ENCODE peak calls at places on chromosomes 1 and 21, in six cellular contexts. S is NCI-H2081, U is GM12892, A is HFFc6, I is uterus, K is WERI-Rb-1. H is an unnamed sample.
A peak's percentile ranks its signal among the peaks of the same experiment; 100 is the strongest.

GRCh38 chr1:235060607-235061470 is 67.8 kb downstream of the TOMM20 start:
- DNase-seq in I (no peak), S (peak; percentile 33), A (no peak), U (no peak), K (no peak), H (no peak)

GRCh38 chr21:33380483-33380998 is 22.7 kb upstream of the IFNGR2 start:
- DNase-seq in S (no peak), K (no peak), A (peak; percentile 96), I (peak; percentile 84), U (peak; percentile 40), H (peak; percentile 97)

GRCh38 chr1:203207751-203208150 is 21.2 kb upstream of the CHI3L1 start:
- DNase-seq in I (no peak), S (no peak), A (no peak), U (no peak), K (peak; percentile 75), H (no peak)

GRCh38 chr1:77889240-77889637 is 815 bp downstream of the NEXN start:
- DNase-seq in S (no peak), K (no peak), U (no peak), I (no peak), A (peak; percentile 41), H (no peak)

GRCh38 chr1:85484264-85484663 is 19.3 kb upstream of the DDAH1 start:
- DNase-seq in A (no peak), S (no peak), U (no peak), I (no peak), K (no peak), H (no peak)

GRCh38 chr1:88683848-88684481 is at the start of gene PKN2:
- DNase-seq in U (peak; percentile 80), A (peak; percentile 98), I (peak; percentile 98), K (peak; percentile 98), S (peak; percentile 97), H (peak; percentile 100)

GRCh38 chr1:234823191-234824176 is 213.5 kb upstream of the IRF2BP2 start:
- DNase-seq in A (no peak), K (no peak), I (no peak), S (peak; percentile 73), U (no peak), H (no peak)

GRCh38 chr1:43992232-43992995 is 1.0 kb downstream of the CCDC24 start:
- DNase-seq in S (no peak), K (no peak), A (no peak), I (no peak), U (no peak), H (peak; percentile 75)

GRCh38 chr1:99122039-99122438 is 117.4 kb upstream of the PLPPR5 start:
- DNase-seq in A (no peak), K (no peak), I (no peak), U (no peak), S (no peak), H (no peak)

GRCh38 chr1:81032374-81032773 is 768.4 kb upstream of the ADGRL2 start:
- DNase-seq in U (no peak), A (no peak), K (no peak), I (no peak), S (no peak), H (no peak)

GRCh38 chr1:185786524-185786923 is 52.3 kb downstream of the HMCN1 start:
- DNase-seq in I (no peak), S (no peak), U (no peak), K (no peak), A (peak; percentile 63), H (no peak)

GRCh38 chr1:21619041-21619947 is 49.9 kb downstream of the RAP1GAP start:
- DNase-seq in K (no peak), I (no peak), U (no peak), S (peak; percentile 9), A (no peak), H (no peak)

GRCh38 chr1:156385534-156386031 is 16.6 kb downstream of the RHBG start:
- DNase-seq in I (peak; percentile 47), K (peak; percentile 82), S (peak; percentile 79), A (peak; percentile 45), U (peak; percentile 52), H (peak; percentile 84)

GRCh38 chr1:201678264-201679101 is 139.6 kb downstream of the NAV1 start:
- DNase-seq in K (peak; percentile 48), U (no peak), I (no peak), A (no peak), S (peak; percentile 16), H (no peak)

GRCh38 chr1:90834354-90835171 is 117.5 kb upstream of the BARHL2 start:
- DNase-seq in A (no peak), S (peak; percentile 86), I (no peak), K (no peak), U (no peak), H (no peak)

GRCh38 chr1:91650764-91651163 is 150.1 kb downstream of the CDC7 start:
- DNase-seq in U (no peak), K (no peak), A (peak; percentile 97), S (no peak), I (peak; percentile 81), H (no peak)

GRCh38 chr1:227032396-227032795 is 92.3 kb downstream of the COQ8A start:
- DNase-seq in A (no peak), U (no peak), I (no peak), K (no peak), S (no peak), H (no peak)

GRCh38 chr1:20496241-20496661 is 10.2 kb upstream of the CAMK2N1 start:
- DNase-seq in U (no peak), A (peak; percentile 66), S (no peak), I (no peak), K (no peak), H (no peak)

GRCh38 chr1:192809286-192810252 is 730 bp downstream of the RGS2 start:
- DNase-seq in I (no peak), U (no peak), S (peak; percentile 72), K (peak; percentile 11), A (peak; percentile 59), H (peak; percentile 85)

GRCh38 chr1:214029796-214030195 is 42.0 kb downstream of the PROX1 start:
- DNase-seq in K (no peak), I (no peak), S (no peak), A (no peak), U (no peak), H (no peak)

GRCh38 chr1:234608720-234609527 is 1.1 kb downstream of the IRF2BP2 start:
- DNase-seq in I (peak; percentile 45), S (peak; percentile 61), A (no peak), U (no peak), K (no peak), H (peak; percentile 95)

H was measured in spleen.